ENCODE peak calls at places on chromosomes 16 and 17, in seven cellular contexts. G is esophagus muscularis mucosa, W is sigmoid colon, P is transverse colon, O is esophagus squamous epithelium, B is A549, Q is ovary. I is an unnamed sample. For H3K4me1, the result is how much of the 10 kb centered on the place peaks cover.

GRCh38 chr16:74774223-74775139 is at the start of gene FA2H:
- DNase-seq in G (peak), W (peak), P (peak), O (no peak), B (peak), Q (peak), I (peak)

GRCh38 chr16:85551319-85551978 is 61.7 kb upstream of the GSE1 start:
- DNase-seq in G (no peak), W (no peak), P (no peak), O (no peak), B (no peak), Q (no peak), I (no peak)

GRCh38 chr16:75087040-75087979 is 29.3 kb downstream of the LDHD start:
- DNase-seq in G (no peak), W (peak), P (peak), O (no peak), B (no peak), Q (no peak), I (peak)

GRCh38 chr17:69588739-69589334 is 174.3 kb downstream of the MAP2K6 start:
- DNase-seq in G (no peak), W (no peak), P (no peak), O (no peak), B (no peak), Q (no peak), I (no peak)

GRCh38 chr16:52398491-52398960 is 148.4 kb downstream of the TOX3 start:
- DNase-seq in G (no peak), W (no peak), P (no peak), O (no peak), B (no peak), Q (no peak), I (no peak)

GRCh38 chr17:4043862-4044261 is 79.6 kb upstream of the ATP2A3 start:
- DNase-seq in G (no peak), W (no peak), P (peak), O (no peak), B (no peak), Q (no peak), I (no peak)

GRCh38 chr16:84617631-84618427 is at the start of gene COTL1:
- DNase-seq in G (peak), W (peak), P (peak), O (peak), B (peak), Q (peak), I (peak)

GRCh38 chr17:51319186-51319585 is 58.8 kb downstream of the UTP18 start:
- DNase-seq in G (no peak), W (no peak), P (no peak), O (no peak), B (no peak), Q (no peak), I (no peak)

GRCh38 chr17:2854662-2855061 is 58.4 kb downstream of the RAP1GAP2 start:
- DNase-seq in G (no peak), W (no peak), P (peak), O (no peak), B (peak), Q (no peak), I (no peak)

GRCh38 chr16:11992008-11992584 is 15.6 kb downstream of the SNX29 start:
- DNase-seq in G (no peak), W (no peak), P (no peak), O (no peak), B (no peak), Q (no peak), I (no peak)

GRCh38 chr17:29084476-29085148 is 41.7 kb downstream of the PIPOX start:
- DNase-seq in G (no peak), W (peak), P (peak), O (no peak), B (no peak), Q (no peak), I (no peak)

GRCh38 chr17:40482722-40483121 is 18.7 kb downstream of the TNS4 start:
- DNase-seq in G (no peak), W (no peak), P (no peak), O (no peak), B (no peak), Q (no peak), I (no peak)

GRCh38 chr16:75415169-75415908 is 18.0 kb downstream of the CFDP1 start:
- DNase-seq in G (no peak), W (no peak), P (no peak), O (no peak), B (no peak), Q (no peak), I (no peak)

GRCh38 chr17:10735251-10735650 is 5.4 kb upstream of the TMEM220 start:
- DNase-seq in G (no peak), W (peak), P (no peak), O (no peak), B (no peak), Q (no peak), I (no peak)

GRCh38 chr16:23486480-23486879 is 23.8 kb downstream of the GGA2 start:
- DNase-seq in G (no peak), W (no peak), P (no peak), O (no peak), B (no peak), Q (no peak), I (no peak)

GRCh38 chr16:66984902-66985311 is 3.5 kb upstream of the CES4A start:
- DNase-seq in G (no peak), W (no peak), P (no peak), O (no peak), B (no peak), Q (no peak), I (no peak)

GRCh38 chr17:42760652-42761581 is at the start of gene RAMP2:
- DNase-seq in G (no peak), W (peak), P (no peak), O (no peak), B (peak), Q (peak), I (no peak)

GRCh38 chr17:2800367-2800766 is 4.1 kb downstream of the RAP1GAP2 start:
- DNase-seq in G (no peak), W (no peak), P (no peak), O (no peak), B (no peak), Q (no peak), I (no peak)

GRCh38 chr17:21345236-21345635 is 30.9 kb upstream of the KCNJ12 start:
- DNase-seq in G (no peak), W (no peak), P (no peak), O (no peak), B (no peak), Q (no peak), I (no peak)

GRCh38 chr17:41734139-41734948 is at the start of gene HAP1:
- DNase-seq in G (no peak), W (no peak), P (no peak), O (no peak), B (peak), Q (no peak), I (no peak)

GRCh38 chr17:82245144-82246039 is 16.6 kb downstream of the SLC16A3 start:
- DNase-seq in G (no peak), W (peak), P (no peak), O (no peak), B (no peak), Q (no peak), I (no peak)

GRCh38 chr17:75614006-75614405 is 19.2 kb upstream of the SMIM5 start:
- DNase-seq in G (no peak), W (no peak), P (no peak), O (no peak), B (no peak), Q (no peak), I (no peak)

GRCh38 chr17:27496005-27496404 is 39.8 kb downstream of the KSR1 start:
- DNase-seq in G (no peak), W (no peak), P (no peak), O (no peak), B (no peak), Q (no peak), I (no peak)
- H3K4me1 ChIP-seq in G (under half), W (under half), P (under half), O (half or more), B (half or more), Q (under half), I (under half)

DNA sequence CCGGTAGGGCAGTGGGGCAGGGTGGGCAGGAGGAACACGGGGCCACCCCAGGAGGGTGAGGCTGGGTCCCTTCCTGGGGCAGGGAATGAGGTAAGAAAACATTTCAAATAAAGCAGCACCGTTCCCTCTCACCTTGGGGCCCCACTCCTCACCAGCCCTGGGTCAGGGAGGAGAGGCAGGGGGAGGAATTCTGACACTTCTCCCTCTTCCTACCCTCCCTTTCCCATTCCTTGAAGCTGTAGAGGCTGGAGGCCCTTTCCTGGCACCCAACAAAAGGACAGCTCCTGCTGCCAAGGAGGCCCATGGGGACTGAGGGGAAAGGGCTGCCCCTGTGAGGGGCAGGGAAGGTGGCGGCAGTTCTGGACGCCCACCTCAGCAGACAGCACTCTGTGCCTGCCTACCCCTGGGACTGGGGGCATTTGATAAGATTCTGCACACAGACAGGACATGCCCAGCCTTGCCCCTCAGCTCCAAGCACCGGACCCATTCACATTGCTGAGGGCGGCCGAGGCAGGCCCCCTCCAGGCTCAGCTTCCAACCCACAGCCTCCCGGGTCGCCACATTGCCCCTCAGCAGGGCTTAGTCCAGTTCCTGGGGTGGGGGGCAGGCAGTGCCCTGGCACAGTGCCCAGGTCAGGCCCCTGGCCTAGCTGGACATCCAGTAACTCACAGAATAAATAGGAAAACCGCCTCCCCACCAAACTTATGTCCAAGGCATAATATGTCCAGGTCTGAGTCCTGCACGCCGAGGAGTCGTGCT is 6.2 kb downstream of the ATXN7L3 start:
- DNase-seq in G (no peak), W (no peak), P (no peak), O (no peak), B (no peak), Q (no peak), I (no peak)
- TF ChIP-seq POLR2A in G (no peak), W (no peak), P (no peak), O (no peak), B (no peak), Q (no peak), I (no peak)

GRCh38 chr17:68197997-68198930 is 49.6 kb upstream of the AMZ2 start:
- DNase-seq in G (no peak), W (no peak), P (no peak), O (no peak), B (peak), Q (no peak), I (no peak)
- H3K4me3 ChIP-seq in G (peak), W (no peak), P (peak), O (peak), B (peak), Q (no peak), I (peak)

GRCh38 chr17:48570325-48571023 is 7.7 kb downstream of the HOXB4 start:
- DNase-seq in G (no peak), W (no peak), P (no peak), O (no peak), B (no peak), Q (no peak), I (no peak)

GRCh38 chr17:48571024-48571818 is 6.9 kb downstream of the HOXB4 start:
- DNase-seq in G (no peak), W (no peak), P (no peak), O (no peak), B (no peak), Q (no peak), I (no peak)

GRCh38 chr17:48567646-48568354 is 10.3 kb downstream of the HOXB4 start:
- DNase-seq in G (no peak), W (no peak), P (no peak), O (no peak), B (no peak), Q (no peak), I (no peak)

GRCh38 chr17:48568499-48569259 is 9.5 kb downstream of the HOXB4 start:
- DNase-seq in G (no peak), W (no peak), P (no peak), O (no peak), B (no peak), Q (no peak), I (no peak)

DNA sequence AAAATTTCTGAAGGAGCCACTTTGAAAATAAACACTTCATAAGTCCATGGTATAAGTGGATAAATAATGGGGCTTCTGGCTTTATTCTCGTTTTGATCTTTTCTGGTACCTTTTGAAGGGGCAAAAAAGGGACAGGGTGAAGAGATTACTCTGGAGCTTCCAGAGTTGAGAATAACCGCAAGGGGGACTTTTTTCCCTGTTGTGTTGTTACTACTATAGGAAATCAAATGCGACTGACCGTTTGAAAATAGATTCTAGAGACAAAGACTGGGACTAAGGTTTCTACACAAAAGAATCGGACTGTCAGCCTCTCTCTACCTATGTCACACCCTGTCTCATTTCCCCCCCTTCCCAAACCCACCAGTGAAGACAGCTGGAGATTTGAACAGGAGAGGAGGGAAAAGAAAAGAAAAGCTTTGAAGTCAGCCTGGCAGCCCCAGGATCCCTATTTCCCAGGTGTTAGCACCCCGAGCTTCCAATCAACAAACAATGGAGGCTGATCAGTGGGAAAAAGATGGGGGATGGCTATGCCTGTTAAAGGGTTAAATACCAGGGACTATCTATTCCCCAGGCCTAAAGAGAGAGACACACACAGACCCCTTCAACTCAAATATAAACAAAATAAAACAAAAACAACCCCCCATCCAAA is 8.3 kb downstream of the HOXB4 start:
- DNase-seq in G (no peak), W (no peak), P (no peak), O (no peak), B (no peak), Q (no peak), I (no peak)
- H3K4me1 ChIP-seq in G (half or more), W (under half), P (under half), O (half or more), B (under half), Q (under half), I (under half)

GRCh38 chr17:78416791-78417530 is 38.5 kb downstream of the PGS1 start:
- DNase-seq in G (no peak), W (peak), P (peak), O (no peak), B (no peak), Q (no peak), I (no peak)
- TF ChIP-seq POLR2A in G (no peak), W (peak), P (peak), O (no peak), B (no peak), Q (no peak), I (peak)

I was measured in gastrocnemius medialis.